ENCODE peak calls at places on chromosomes 4 and X, in ten cellular contexts. Y, T, Z, I, U, O, L, K, G and E are unnamed samples.

GRCh38 chr4:47075241-47075640 is 43.9 kb downstream of the GABRB1 start:
- DNase-seq in Y (no peak), T (peak), Z (no peak), I (no peak), U (peak), O (peak), L (no peak), K (no peak), G (peak), E (peak)

GRCh38 chrX:252421-253291 is 28.5 kb upstream of the PLCXD1 start:
- DNase-seq in Y (no peak), T (no peak), Z (no peak), I (no peak), U (no peak), O (no peak), L (peak), K (no peak), G (no peak), E (no peak)

GRCh38 chr4:152104846-152105462 is 344.1 kb upstream of the GATB start:
- DNase-seq in Y (no peak), T (no peak), Z (no peak), I (no peak), U (no peak), O (no peak), L (no peak), K (no peak), G (no peak), E (no peak)

GRCh38 chrX:43108828-43109227 is 330.9 kb upstream of the PPP1R2C start:
- DNase-seq in Y (no peak), T (no peak), Z (no peak), I (no peak), U (no peak), O (no peak), L (no peak), K (no peak), G (no peak), E (no peak)

GRCh38 chr4:77721073-77721472 is 98.1 kb downstream of the CNOT6L start:
- DNase-seq in Y (no peak), T (no peak), Z (no peak), I (no peak), U (no peak), O (no peak), L (no peak), K (no peak), G (no peak), E (no peak)

GRCh38 chrX:99242001-99242400 is 1168.1 kb downstream of the PCDH19 start:
- DNase-seq in Y (no peak), T (no peak), Z (no peak), I (no peak), U (no peak), O (no peak), L (no peak), K (no peak), G (no peak), E (no peak)

GRCh38 chr4:101501421-101501820 is 154.1 kb upstream of the PPP3CA start:
- DNase-seq in Y (no peak), T (no peak), Z (no peak), I (no peak), U (no peak), O (no peak), L (no peak), K (no peak), G (peak), E (no peak)

GRCh38 chr4:145609494-145610427 is 9.4 kb upstream of the MMAA start:
- DNase-seq in Y (peak), T (peak), Z (peak), I (peak), U (peak), O (peak), L (no peak), K (peak), G (peak), E (no peak)

GRCh38 chrX:38871129-38872029 is 70.1 kb downstream of the MID1IP1 start:
- DNase-seq in Y (no peak), T (no peak), Z (no peak), I (no peak), U (no peak), O (peak), L (no peak), K (no peak), G (no peak), E (no peak)

GRCh38 chr4:174365018-174365587 is 81.4 kb downstream of the CEP44 start:
- DNase-seq in Y (no peak), T (peak), Z (no peak), I (peak), U (peak), O (peak), L (no peak), K (peak), G (peak), E (no peak)

GRCh38 chr4:6183740-6184139 is 16.6 kb downstream of the JAKMIP1 start:
- DNase-seq in Y (no peak), T (no peak), Z (no peak), I (no peak), U (no peak), O (no peak), L (no peak), K (no peak), G (no peak), E (no peak)

GRCh38 chr4:129323630-129324029 is 227.7 kb downstream of the C4orf33 start:
- DNase-seq in Y (no peak), T (no peak), Z (no peak), I (no peak), U (no peak), O (no peak), L (no peak), K (no peak), G (no peak), E (no peak)

DNA sequence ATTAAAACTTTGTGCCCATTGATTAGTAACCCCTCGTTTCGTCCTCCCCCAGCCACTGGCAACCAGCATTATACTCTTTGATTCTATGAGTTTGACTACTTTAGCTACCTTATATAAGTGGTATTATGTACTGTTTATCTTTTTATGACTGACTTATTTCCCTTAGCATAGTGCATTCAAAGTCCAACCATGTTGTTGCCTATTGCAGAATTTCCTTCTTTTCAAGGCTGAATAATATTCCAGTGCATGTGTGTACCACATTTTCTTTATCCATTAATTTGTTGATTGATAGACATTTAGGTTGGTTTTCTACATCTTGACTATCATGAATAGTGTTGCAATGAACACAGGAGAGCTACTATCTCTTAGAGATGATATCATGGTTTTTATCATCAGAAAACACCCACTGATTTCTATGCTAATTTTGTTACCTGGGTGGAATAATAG is 3.2 kb downstream of the ALB start:
- DNase-seq in Y (no peak), T (no peak), Z (no peak), I (no peak), U (no peak), O (no peak), L (no peak), K (no peak), G (no peak), E (no peak)
- H3K4me3 ChIP-seq in Y (no peak), T (no peak), Z (no peak), I (no peak), U (no peak), O (no peak), L (no peak), K (no peak), G (no peak), E (no peak)

GRCh38 chr4:141630854-141631253 is 5.5 kb upstream of the IL15 start:
- DNase-seq in Y (no peak), T (no peak), Z (no peak), I (no peak), U (no peak), O (no peak), L (no peak), K (no peak), G (no peak), E (no peak)

GRCh38 chr4:141637565-141637964 is 1.2 kb downstream of the IL15 start:
- DNase-seq in Y (no peak), T (no peak), Z (no peak), I (no peak), U (peak), O (peak), L (no peak), K (no peak), G (no peak), E (no peak)

GRCh38 chr4:141636077-141636770 is at the start of gene IL15:
- DNase-seq in Y (peak), T (peak), Z (no peak), I (no peak), U (peak), O (peak), L (peak), K (peak), G (peak), E (no peak)

GRCh38 chr4:141636771-141637460 is 533 bp downstream of the IL15 start:
- DNase-seq in Y (peak), T (peak), Z (no peak), I (no peak), U (peak), O (peak), L (peak), K (peak), G (peak), E (no peak)

GRCh38 chr4:141635726-141636076 is 682 bp upstream of the IL15 start:
- DNase-seq in Y (no peak), T (no peak), Z (no peak), I (no peak), U (no peak), O (no peak), L (no peak), K (no peak), G (no peak), E (no peak)
- H3K4me3 ChIP-seq in Y (peak), T (peak), Z (peak), I (peak), U (peak), O (peak), L (peak), K (peak), G (no peak), E (peak)

GRCh38 chr4:185589067-185589844 is 53.9 kb upstream of the PDLIM3 start:
- DNase-seq in Y (no peak), T (peak), Z (no peak), I (no peak), U (peak), O (peak), L (no peak), K (no peak), G (no peak), E (no peak)
- H3K4me3 ChIP-seq in Y (peak), T (no peak), Z (no peak), I (no peak), U (no peak), O (no peak), L (no peak), K (no peak), G (no peak), E (no peak)

GRCh38 chr4:117986331-117986730 is 48.0 kb upstream of the NDST3 start:
- DNase-seq in Y (no peak), T (no peak), Z (no peak), I (no peak), U (no peak), O (no peak), L (no peak), K (no peak), G (no peak), E (no peak)

GRCh38 chr4:117983541-117984451 is 50.5 kb upstream of the NDST3 start:
- DNase-seq in Y (no peak), T (peak), Z (peak), I (peak), U (no peak), O (peak), L (no peak), K (no peak), G (peak), E (no peak)

DNA sequence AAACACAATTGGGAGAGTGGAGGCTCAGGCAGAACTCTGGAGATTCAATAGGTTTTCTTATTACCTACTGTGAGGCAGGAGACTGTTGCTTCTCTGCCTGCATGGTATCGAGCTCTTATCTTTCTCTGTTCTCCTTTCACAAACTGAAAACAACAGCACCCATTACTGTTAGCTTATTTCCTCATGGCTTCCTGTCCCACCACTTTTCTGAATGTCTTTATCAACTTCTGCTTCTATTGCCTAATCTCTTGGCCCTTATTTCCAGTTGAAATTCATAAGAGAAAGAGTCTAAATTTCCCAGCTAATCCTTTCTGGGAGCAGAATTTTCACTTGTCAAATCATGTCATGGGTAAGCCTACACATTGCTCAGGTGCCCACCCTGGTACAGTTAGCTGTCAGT is 46.8 kb upstream of the NDST3 start:
- DNase-seq in Y (no peak), T (no peak), Z (no peak), I (no peak), U (no peak), O (no peak), L (no peak), K (no peak), G (no peak), E (no peak)
- H3K4me3 ChIP-seq in Y (no peak), T (no peak), Z (no peak), I (no peak), U (no peak), O (no peak), L (no peak), K (no peak), G (no peak), E (no peak)

DNA sequence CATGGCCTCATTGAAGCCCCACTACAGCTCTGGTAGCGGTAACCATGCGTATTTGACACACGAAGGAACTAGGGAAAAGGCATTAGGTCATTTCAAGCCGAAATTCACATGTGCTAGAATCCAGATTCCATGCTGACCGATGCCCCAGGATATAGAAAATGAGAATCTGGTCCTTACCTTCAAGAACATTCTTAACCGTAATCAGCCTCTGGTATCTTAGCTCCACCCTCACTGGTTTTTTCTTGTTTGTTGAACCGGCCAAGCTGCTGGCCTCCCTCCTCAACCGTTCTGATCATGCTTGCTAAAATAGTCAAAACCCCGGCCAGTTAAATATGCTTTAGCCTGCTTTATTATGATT is 875 bp downstream of the HPRT1 start:
- DNase-seq in Y (no peak), T (peak), Z (no peak), I (no peak), U (peak), O (peak), L (no peak), K (peak), G (peak), E (no peak)
- H3K4me3 ChIP-seq in Y (peak), T (peak), Z (peak), I (peak), U (peak), O (peak), L (peak), K (peak), G (peak), E (peak)